ENCODE peak calls at places on chromosomes 16 and 17, in ten cellular contexts. K, E, Y, I, R, X, C, P, N and S are unnamed samples.

GRCh38 chr17:12566281-12567002 is 99.2 kb upstream of the MYOCD start:
- DNase-seq in K (no peak), E (no peak), Y (no peak), I (no peak), R (no peak), X (no peak), C (no peak), P (no peak), N (no peak), S (no peak)

GRCh38 chr17:74822329-74823175 is 37.1 kb downstream of the GRIN2C start:
- DNase-seq in K (peak), E (no peak), Y (no peak), I (no peak), R (no peak), X (no peak), C (no peak), P (no peak), N (no peak), S (no peak)

GRCh38 chr17:45305532-45306087 is 11.2 kb downstream of the MAP3K14 start:
- DNase-seq in K (no peak), E (no peak), Y (no peak), I (no peak), R (no peak), X (no peak), C (peak), P (no peak), N (peak), S (no peak)

GRCh38 chr16:8173111-8173644 is 417.1 kb downstream of the TMEM114 start:
- DNase-seq in K (peak), E (no peak), Y (peak), I (no peak), R (peak), X (no peak), C (peak), P (peak), N (peak), S (peak)

GRCh38 chr17:42969006-42969581 is 4.8 kb upstream of the AARSD1 start:
- DNase-seq in K (no peak), E (no peak), Y (no peak), I (no peak), R (no peak), X (no peak), C (peak), P (no peak), N (no peak), S (no peak)

GRCh38 chr16:83443972-83444371 is 363.8 kb upstream of the HSBP1 start:
- DNase-seq in K (no peak), E (no peak), Y (no peak), I (no peak), R (no peak), X (no peak), C (no peak), P (no peak), N (no peak), S (no peak)

GRCh38 chr17:2157081-2157480 is 102.2 kb downstream of the HIC1 start:
- DNase-seq in K (no peak), E (no peak), Y (no peak), I (peak), R (no peak), X (no peak), C (peak), P (no peak), N (no peak), S (peak)

GRCh38 chr17:3838206-3838605 is 7.8 kb downstream of the NCBP3 start:
- DNase-seq in K (no peak), E (no peak), Y (no peak), I (no peak), R (peak), X (no peak), C (no peak), P (peak), N (no peak), S (peak)

GRCh38 chr16:65409505-65409904 is 287.6 kb upstream of the CDH11 start:
- DNase-seq in K (no peak), E (no peak), Y (no peak), I (no peak), R (peak), X (no peak), C (no peak), P (no peak), N (peak), S (no peak)

GRCh38 chr16:3113765-3114479 is 1.5 kb downstream of the ZNF205 start:
- DNase-seq in K (no peak), E (no peak), Y (no peak), I (no peak), R (no peak), X (no peak), C (peak), P (no peak), N (peak), S (peak)

GRCh38 chr17:77957215-77957868 is 1.2 kb upstream of the TNRC6C start:
- DNase-seq in K (no peak), E (peak), Y (no peak), I (no peak), R (no peak), X (peak), C (peak), P (no peak), N (no peak), S (no peak)

GRCh38 chr16:87648236-87648635 is 45.9 kb downstream of the JPH3 start:
- DNase-seq in K (no peak), E (no peak), Y (no peak), I (no peak), R (no peak), X (no peak), C (no peak), P (no peak), N (no peak), S (no peak)

GRCh38 chr16:47731252-47731651 is 270.1 kb downstream of the PHKB start:
- DNase-seq in K (no peak), E (no peak), Y (no peak), I (no peak), R (no peak), X (no peak), C (peak), P (no peak), N (peak), S (peak)

GRCh38 chr17:42399121-42399520 is 10.9 kb upstream of the STAT3 start:
- DNase-seq in K (no peak), E (no peak), Y (no peak), I (no peak), R (no peak), X (no peak), C (no peak), P (peak), N (no peak), S (no peak)

GRCh38 chr16:19707699-19708497 is 10.1 kb downstream of the KNOP1 start:
- DNase-seq in K (no peak), E (no peak), Y (no peak), I (peak), R (no peak), X (no peak), C (no peak), P (no peak), N (no peak), S (no peak)

GRCh38 chr16:21727344-21727743 is 63.6 kb downstream of the OTOA start:
- DNase-seq in K (no peak), E (peak), Y (no peak), I (no peak), R (no peak), X (no peak), C (no peak), P (no peak), N (no peak), S (no peak)

GRCh38 chr17:48611681-48612455 is 1.1 kb upstream of the HOXB7 start:
- DNase-seq in K (no peak), E (no peak), Y (no peak), I (no peak), R (no peak), X (no peak), C (peak), P (no peak), N (peak), S (no peak)

GRCh38 chr17:33667052-33667509 is 374.0 kb upstream of the ASIC2 start:
- DNase-seq in K (no peak), E (peak), Y (no peak), I (no peak), R (peak), X (no peak), C (no peak), P (no peak), N (no peak), S (peak)

GRCh38 chr17:41575336-41575735 is 3.5 kb upstream of the KRT9 start:
- DNase-seq in K (no peak), E (no peak), Y (no peak), I (no peak), R (no peak), X (no peak), C (no peak), P (no peak), N (no peak), S (no peak)

GRCh38 chr16:89656435-89657121 is 930 bp downstream of the CHMP1A start:
- DNase-seq in K (no peak), E (no peak), Y (no peak), I (no peak), R (no peak), X (no peak), C (no peak), P (no peak), N (no peak), S (peak)

GRCh38 chr17:7177954-7178477 is 1.2 kb downstream of the ASGR1 start:
- DNase-seq in K (peak), E (no peak), Y (no peak), I (peak), R (no peak), X (no peak), C (peak), P (no peak), N (no peak), S (no peak)